ENCODE peak calls at places on chromosomes 5 and 9, in six cellular contexts. Z, K, F, Y, B and S are unnamed samples.

GRCh38 chr9:136297766-136298735 is 5.8 kb downstream of the CCDC187 start:
- DNase-seq in Z (no peak), K (no peak), F (no peak), Y (no peak), B (no peak), S (no peak)

GRCh38 chr5:178279723-178280438 is 47.3 kb upstream of the PHYKPL start:
- DNase-seq in Z (peak; percentile 28), K (peak; percentile 90), F (peak; percentile 60), Y (peak; percentile 94), B (no peak), S (peak; percentile 3)

GRCh38 chr9:108963459-108964143 is 29.4 kb downstream of the ABITRAM start:
- DNase-seq in Z (no peak), K (no peak), F (no peak), Y (no peak), B (no peak), S (no peak)

GRCh38 chr9:109349431-109349846 is 28.6 kb upstream of the EPB41L4B start:
- DNase-seq in Z (no peak), K (no peak), F (no peak), Y (peak; percentile 50), B (no peak), S (peak; percentile 84)

GRCh38 chr5:138032028-138032571 is 779 bp downstream of the FAM13B start:
- DNase-seq in Z (no peak), K (peak; percentile 61), F (no peak), Y (no peak), B (no peak), S (no peak)

GRCh38 chr9:75615284-75615683 is 275.2 kb upstream of the PCSK5 start:
- DNase-seq in Z (no peak), K (no peak), F (no peak), Y (no peak), B (peak; percentile 80), S (peak; percentile 18)

GRCh38 chr5:38845555-38846378 is at the start of gene OSMR:
- DNase-seq in Z (no peak), K (peak; percentile 34), F (peak; percentile 19), Y (no peak), B (peak; percentile 10), S (peak; percentile 31)

GRCh38 chr9:133591985-133592384 is 17.2 kb downstream of the FAM163B start:
- DNase-seq in Z (no peak), K (no peak), F (no peak), Y (no peak), B (no peak), S (no peak)

GRCh38 chr5:11149136-11149535 is 388.1 kb upstream of the DAP start:
- DNase-seq in Z (no peak), K (no peak), F (no peak), Y (no peak), B (no peak), S (no peak)

GRCh38 chr5:174093132-174093531 is 47.6 kb downstream of the NSG2 start:
- DNase-seq in Z (no peak), K (no peak), F (no peak), Y (no peak), B (no peak), S (no peak)

GRCh38 chr5:154370119-154370518 is 75.7 kb upstream of the SAP30L start:
- DNase-seq in Z (no peak), K (no peak), F (no peak), Y (no peak), B (no peak), S (no peak)

GRCh38 chr5:60196382-60197113 is 303.0 kb upstream of the PDE4D start:
- DNase-seq in Z (no peak), K (peak; percentile 78), F (no peak), Y (no peak), B (no peak), S (no peak)